ENCODE peak calls at places on chromosomes 13 and 19, in four cellular contexts. I, P, Y and Z are unnamed samples. For H3K4me1 and H3K9me3, the result is how much of the 10 kb centered on the place peaks cover.

GRCh38 chr19:17448190-17448967 is at the start of gene TMEM221:
- DNase-seq in I (no peak), P (peak), Y (peak), Z (peak)

GRCh38 chr13:74768521-74769090 is 634.4 kb upstream of the KLF12 start:
- DNase-seq in I (no peak), P (no peak), Y (no peak), Z (no peak)

GRCh38 chr13:113573065-113573464 is 11.5 kb upstream of the TFDP1 start:
- DNase-seq in I (no peak), P (no peak), Y (no peak), Z (no peak)

GRCh38 chr19:3573162-3573857 is 566 bp downstream of the HMG20B start:
- DNase-seq in I (no peak), P (no peak), Y (peak), Z (no peak)

GRCh38 chr13:57075588-57075987 is 65.1 kb upstream of the PRR20A start:
- DNase-seq in I (no peak), P (no peak), Y (no peak), Z (no peak)

GRCh38 chr13:112728375-112729126 is 38.7 kb downstream of the ATP11A start:
- DNase-seq in I (no peak), P (no peak), Y (peak), Z (no peak)

GRCh38 chr13:72204291-72204690 is 337.3 kb upstream of the DACH1 start:
- DNase-seq in I (no peak), P (no peak), Y (no peak), Z (no peak)

GRCh38 chr13:111202149-111202548 is 87.0 kb downstream of the ARHGEF7 start:
- DNase-seq in I (no peak), P (no peak), Y (no peak), Z (no peak)

GRCh38 chr13:113924184-113924583 is 49.7 kb downstream of the C13orf46 start:
- DNase-seq in I (no peak), P (no peak), Y (no peak), Z (peak)

GRCh38 chr13:29886446-29886845 is 36.0 kb upstream of the UBL3 start:
- DNase-seq in I (no peak), P (no peak), Y (no peak), Z (no peak)

GRCh38 chr13:60001892-60002291 is 161.8 kb downstream of the DIAPH3 start:
- DNase-seq in I (no peak), P (no peak), Y (no peak), Z (no peak)

GRCh38 chr13:57409121-57409520 is 222.4 kb upstream of the PCDH17 start:
- DNase-seq in I (no peak), P (no peak), Y (no peak), Z (no peak)

GRCh38 chr13:113086991-113087922 is 18.3 kb upstream of the F7 start:
- DNase-seq in I (no peak), P (no peak), Y (peak), Z (no peak)

GRCh38 chr19:45428385-45429231 is 4.9 kb upstream of the ERCC1 start:
- DNase-seq in I (peak), P (no peak), Y (no peak), Z (no peak)

GRCh38 chr13:40651866-40652587 is 14.4 kb downstream of the FOXO1 start:
- DNase-seq in I (no peak), P (no peak), Y (no peak), Z (no peak)

GRCh38 chr13:56735537-56735942 is 405.2 kb upstream of the PRR20A start:
- DNase-seq in I (no peak), P (no peak), Y (peak), Z (no peak)

GRCh38 chr13:89554801-89555200 is 1792.7 kb upstream of the MIR17HG start:
- DNase-seq in I (no peak), P (no peak), Y (no peak), Z (no peak)

GRCh38 chr19:18336121-18336520 is 4.3 kb upstream of the PGPEP1 start:
- DNase-seq in I (no peak), P (no peak), Y (no peak), Z (no peak)

GRCh38 chr19:41570639-41571112 is 5.3 kb upstream of the CEACAM21 start:
- DNase-seq in I (peak), P (peak), Y (peak), Z (peak)

GRCh38 chr13:25137624-25137892 is 34.5 kb downstream of the AMER2 start:
- DNase-seq in I (no peak), P (no peak), Y (no peak), Z (no peak)

GRCh38 chr19:47351545-47351944 is 2.4 kb downstream of the DHX34 start:
- DNase-seq in I (peak), P (no peak), Y (no peak), Z (no peak)

GRCh38 chr13:52070929-52071523 is 46.5 kb downstream of the UTP14C start:
- DNase-seq in I (peak), P (no peak), Y (no peak), Z (no peak)

GRCh38 chr13:41533676-41534075 is 76.3 kb downstream of the RGCC start:
- DNase-seq in I (no peak), P (peak), Y (no peak), Z (no peak)

GRCh38 chr19:955803-956746 is 28.1 kb upstream of the WDR18 start:
- DNase-seq in I (no peak), P (no peak), Y (no peak), Z (no peak)

GRCh38 chr19:38985262-38985661 is 9.7 kb upstream of the FBXO17 start:
- DNase-seq in I (no peak), P (no peak), Y (no peak), Z (no peak)

GRCh38 chr13:38519229-38519910 is 167.5 kb upstream of the FREM2 start:
- DNase-seq in I (no peak), P (no peak), Y (no peak), Z (no peak)

GRCh38 chr13:66665991-66666390 is 564.1 kb downstream of the PCDH9 start:
- DNase-seq in I (peak), P (no peak), Y (no peak), Z (peak)

GRCh38 chr13:107020393-107020792 is 452.5 kb upstream of the ARGLU1 start:
- DNase-seq in I (no peak), P (no peak), Y (no peak), Z (no peak)

GRCh38 chr19:38949580-38950367 is 19.0 kb downstream of the MRPS12 start:
- DNase-seq in I (peak), P (peak), Y (peak), Z (peak)

GRCh38 chr13:98184796-98185195 is 7.7 kb upstream of the RNF113B start:
- DNase-seq in I (peak), P (no peak), Y (no peak), Z (no peak)
- H3K4me1 ChIP-seq in I (under half), P (under half), Y (under half), Z (under half)

DNA sequence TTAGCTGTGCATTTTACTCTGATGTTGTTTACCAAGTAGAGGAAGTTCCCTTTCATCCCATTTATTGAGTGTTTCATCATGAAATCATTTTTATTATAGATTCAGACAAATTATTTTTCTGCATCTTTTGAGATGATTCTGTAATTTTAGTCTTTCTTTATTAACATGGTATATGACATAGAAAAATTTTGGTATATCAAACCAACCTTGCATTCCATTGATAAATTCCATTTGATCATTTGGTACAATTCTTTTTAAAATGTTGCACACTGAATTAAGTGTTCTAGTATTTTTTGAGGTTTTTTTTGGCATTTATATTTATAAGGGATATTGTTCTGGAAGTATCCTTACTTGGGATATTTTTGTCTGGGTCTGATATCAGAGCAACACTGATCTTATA is 308.4 kb downstream of the DLEU7 start:
- DNase-seq in I (no peak), P (no peak), Y (no peak), Z (no peak)
- TF ChIP-seq POLR2A in I (no peak), P (no peak), Y (no peak), Z (no peak)

GRCh38 chr19:23382955-23383354 is 12.3 kb downstream of the ZNF91 start:
- DNase-seq in I (no peak), P (no peak), Y (no peak), Z (no peak)
- H3K9me3 ChIP-seq in I (half or more), P (half or more), Y (half or more), Z (under half)

GRCh38 chr19:11924886-11925583 is at the start of gene ZNF700:
- DNase-seq in I (peak), P (peak), Y (peak), Z (peak)
- H3K4me1 ChIP-seq in I (under half), P (under half), Y (under half), Z (under half)

DNA sequence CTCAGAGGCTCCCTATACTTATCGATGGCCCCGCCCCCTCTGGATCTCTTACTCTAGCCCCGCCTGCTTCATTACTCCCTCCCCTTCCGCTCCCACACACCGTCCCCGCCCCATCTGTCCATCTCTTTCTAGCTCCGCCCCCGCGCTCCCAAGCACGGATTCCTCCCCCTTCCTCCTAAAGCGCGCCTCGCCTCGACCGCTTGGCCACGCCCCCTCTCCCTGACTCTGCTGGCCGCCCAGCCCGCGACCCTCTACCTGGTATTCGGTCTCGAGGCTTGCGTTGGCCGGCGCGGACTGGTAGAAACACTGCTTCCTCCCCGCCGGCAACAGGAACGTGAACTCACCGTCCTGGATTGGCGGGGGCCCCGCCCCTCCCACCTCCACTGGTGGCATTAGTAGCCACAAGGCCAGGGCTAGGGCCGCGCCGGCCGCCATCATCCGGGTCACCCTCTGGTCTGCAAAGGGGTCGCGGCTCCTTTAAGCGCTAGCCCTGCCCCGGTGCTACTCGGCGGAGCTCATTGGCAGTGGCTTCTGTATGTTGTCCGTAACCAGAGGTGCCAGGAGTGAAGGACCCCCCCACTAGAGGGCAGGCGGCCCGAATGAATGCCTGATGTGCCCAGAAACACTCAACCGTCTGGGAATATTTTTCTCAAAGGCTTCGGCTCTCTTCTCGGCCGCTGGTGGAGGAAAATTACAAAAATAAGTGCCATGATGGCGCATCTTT is at the start of gene TMED1:
- DNase-seq in I (peak), P (peak), Y (peak), Z (peak)
- TF ChIP-seq POLR2A in I (peak), P (no peak), Y (no peak), Z (peak)

DNA sequence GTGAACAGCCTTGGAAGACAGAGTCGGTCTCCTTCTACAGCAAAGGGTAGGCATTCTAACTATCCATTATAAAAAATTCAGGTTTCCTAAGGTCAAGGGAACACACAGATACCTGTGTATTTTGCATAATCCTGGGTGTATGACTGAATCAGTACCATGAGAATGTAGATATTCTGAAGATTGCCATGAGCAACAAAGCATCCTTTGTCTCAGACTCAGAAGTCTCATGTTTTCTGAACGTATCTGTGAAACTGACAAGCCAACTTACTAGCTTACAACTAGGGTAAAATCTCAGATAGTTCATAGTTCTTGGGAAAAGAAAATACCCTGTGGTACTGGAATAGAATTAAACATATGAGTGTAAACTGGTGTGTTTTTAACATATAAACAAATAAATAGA is 6.5 kb downstream of the ZNF566 start:
- DNase-seq in I (no peak), P (no peak), Y (no peak), Z (no peak)
- H3K9me3 ChIP-seq in I (under half), P (under half), Y (under half), Z (under half)

DNA sequence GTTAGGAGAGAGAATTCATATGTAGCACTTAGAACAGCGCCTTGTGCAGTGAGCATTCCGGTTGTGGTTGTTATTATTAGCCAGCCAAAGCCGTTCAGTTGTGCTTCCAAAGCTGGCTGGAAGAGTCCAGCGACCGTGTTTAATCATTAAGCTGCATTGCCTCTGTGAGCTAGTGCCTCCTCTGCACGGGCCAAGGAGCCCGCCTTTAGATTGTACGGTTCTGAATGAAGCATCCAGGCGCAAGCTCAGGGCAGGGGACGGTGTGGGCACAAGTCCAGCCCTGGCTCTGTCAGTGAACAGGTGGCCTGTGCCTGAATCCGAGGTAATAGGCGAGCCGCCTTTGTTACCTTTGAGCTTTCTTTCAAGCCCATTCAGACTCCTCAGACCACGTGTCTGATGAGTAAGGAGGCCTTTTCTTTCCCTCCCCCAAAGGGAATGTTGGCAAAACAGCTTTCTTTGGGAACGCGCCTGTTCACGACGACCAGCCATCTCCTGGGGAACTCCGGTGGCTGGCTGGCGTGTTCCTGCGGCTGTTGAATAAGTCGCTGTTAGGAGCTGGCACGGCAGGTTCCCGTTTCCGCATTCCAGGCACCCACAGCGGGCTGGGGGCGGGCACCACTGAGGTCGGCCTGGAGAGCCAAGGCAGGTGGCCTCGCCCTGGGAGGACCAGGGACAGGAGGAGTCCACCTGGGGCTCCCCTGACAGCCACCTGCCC is 25.1 kb downstream of the SIPA1L3 start:
- DNase-seq in I (peak), P (no peak), Y (peak), Z (no peak)
- H3K4me1 ChIP-seq in I (under half), P (under half), Y (half or more), Z (under half)

DNA sequence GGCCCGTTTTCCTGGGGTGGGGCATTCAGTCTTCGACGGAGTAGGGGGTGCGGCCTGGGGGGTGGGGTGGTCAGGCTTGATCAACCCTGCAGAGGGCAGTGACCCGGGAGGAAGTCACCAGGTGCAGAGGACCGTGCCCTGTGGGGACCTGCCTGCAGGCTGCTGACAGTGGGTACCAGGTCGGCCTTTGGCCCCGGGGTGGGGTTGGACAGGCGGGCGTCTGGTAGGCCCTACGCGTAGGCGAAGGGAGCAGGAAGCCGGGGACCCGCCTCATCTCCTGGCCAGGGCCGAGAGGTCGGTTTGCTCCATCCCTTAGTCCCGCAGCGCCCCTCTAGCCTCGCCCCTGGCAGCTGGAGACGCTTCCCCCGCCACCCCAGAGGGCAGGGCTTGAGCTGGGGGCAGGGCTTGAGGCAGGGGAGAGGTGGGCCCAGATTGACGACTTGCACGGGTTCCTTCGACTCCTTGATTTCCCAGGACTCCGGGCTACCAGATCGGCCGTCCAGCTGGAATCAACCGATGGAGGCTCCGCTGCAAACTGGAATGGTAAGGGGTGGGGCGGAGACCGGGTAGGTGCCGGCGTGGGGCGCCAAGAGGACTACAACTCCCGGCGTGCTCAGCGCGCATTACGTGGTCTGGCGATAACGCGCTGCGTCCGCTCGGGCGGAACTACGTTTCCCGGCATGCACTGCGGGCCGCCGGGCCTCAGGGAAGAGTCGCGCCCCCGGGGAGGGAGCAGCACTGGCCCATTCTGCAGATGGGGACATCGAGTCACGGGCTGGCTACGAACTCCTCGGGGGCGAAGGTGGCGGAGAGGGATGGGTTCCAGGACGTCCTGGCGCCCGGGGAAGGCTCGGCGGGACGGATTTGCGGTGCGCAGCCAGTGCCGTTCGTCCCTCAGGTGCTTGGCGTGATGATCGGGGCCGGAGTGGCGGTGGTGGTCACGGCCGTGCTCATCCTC is at the start of gene PNPLA6:
- DNase-seq in I (peak), P (peak), Y (peak), Z (peak)
- TF ChIP-seq POLR2A in I (no peak), P (peak), Y (no peak), Z (peak)

GRCh38 chr19:49848938-49849337 is 2.0 kb upstream of the PTOV1 start:
- DNase-seq in I (no peak), P (no peak), Y (no peak), Z (no peak)
- H3K9me3 ChIP-seq in I (under half), P (under half), Y (under half), Z (under half)